ENCODE peak calls at places on chromosomes 6 and 20, in ten cellular contexts. Q, S, V, D, C, A, J, L, W and X are unnamed samples.

GRCh38 chr6:158765509-158766068 is 53.6 kb downstream of the EZR start:
- DNase-seq in C (no peak), L (no peak), S (no peak), W (no peak), D (no peak), V (no peak), J (no peak), Q (no peak), A (no peak), X (no peak)

GRCh38 chr6:125747589-125748533 is 1.6 kb upstream of the HEY2 start:
- DNase-seq in L (peak; percentile 63), S (no peak), W (peak; percentile 21), D (no peak), A (no peak), Q (peak; percentile 67), V (peak; percentile 27), J (peak; percentile 29), C (no peak), X (no peak)

GRCh38 chr20:49713779-49714712 is at the start of gene B4GALT5:
- DNase-seq in W (peak; percentile 65), C (peak; percentile 48), V (peak; percentile 68), L (peak; percentile 97), A (peak; percentile 83), D (peak; percentile 89), S (peak; percentile 46), J (peak; percentile 93), Q (peak; percentile 78), X (no peak)

GRCh38 chr6:81613606-81614005 is 138.9 kb downstream of the TENT5A start:
- DNase-seq in V (no peak), C (no peak), L (no peak), D (no peak), A (no peak), Q (no peak), J (no peak), S (no peak), W (no peak), X (peak; percentile 75)

GRCh38 chr20:63049561-63050221 is 42.9 kb upstream of the BHLHE23 start:
- DNase-seq in A (no peak), C (no peak), W (no peak), S (no peak), D (no peak), L (no peak), J (no peak), V (no peak), Q (no peak), X (no peak)

GRCh38 chr20:24485981-24486380 is 16.6 kb downstream of the SYNDIG1 start:
- DNase-seq in L (no peak), W (no peak), V (no peak), A (no peak), C (no peak), Q (no peak), S (no peak), J (no peak), D (no peak), X (no peak)

GRCh38 chr20:56945057-56945456 is 316.0 kb downstream of the TFAP2C start:
- DNase-seq in C (no peak), Q (no peak), J (peak; percentile 11), D (no peak), V (no peak), L (no peak), A (no peak), S (no peak), W (no peak), X (no peak)

GRCh38 chr6:163191704-163192537 is 222.6 kb upstream of the QKI start:
- DNase-seq in J (no peak), L (no peak), A (no peak), Q (peak; percentile 92), C (no peak), D (no peak), W (no peak), S (no peak), V (no peak), X (no peak)

GRCh38 chr6:147614501-147614900 is 106.0 kb downstream of the SAMD5 start:
- DNase-seq in Q (no peak), L (no peak), S (no peak), W (no peak), V (no peak), C (no peak), D (no peak), J (no peak), A (no peak), X (no peak)